ENCODE peak calls at places on chromosomes 12 and 14, in nine cellular contexts. T is lower leg skin, W is psoas muscle, Q is fibroblast of the aortic adventitia, X is HFFc6, N is H9, B is A549, K is astrocyte of the spinal cord, C is lower lobe of right lung. S is an unnamed sample.

GRCh38 chr12:11771356-11771755 is 121.9 kb downstream of the ETV6 start:
- DNase-seq in K (peak), Q (no peak), W (no peak), B (no peak), C (no peak), N (no peak), T (no peak), X (no peak), S (no peak)

GRCh38 chr14:79056879-79057278 is 886.7 kb downstream of the NRXN3 start:
- DNase-seq in C (no peak), Q (peak), N (no peak), T (no peak), K (peak), X (peak), W (no peak), B (no peak), S (no peak)

GRCh38 chr14:60300019-60300418 is 51.0 kb downstream of the PPM1A start:
- DNase-seq in C (no peak), Q (no peak), K (no peak), W (no peak), T (no peak), B (no peak), N (no peak), X (no peak), S (no peak)

GRCh38 chr12:132723015-132723763 is 12.5 kb downstream of the PGAM5 start:
- DNase-seq in T (no peak), X (peak), W (no peak), C (no peak), Q (no peak), N (no peak), B (no peak), K (peak), S (no peak)

GRCh38 chr12:122681814-122682213 is 21.3 kb downstream of the HCAR2 start:
- DNase-seq in Q (peak), W (no peak), B (no peak), C (no peak), T (no peak), K (peak), N (no peak), X (no peak), S (no peak)

GRCh38 chr14:58873228-58873953 is 235.6 kb downstream of the DACT1 start:
- DNase-seq in Q (no peak), B (no peak), W (no peak), C (no peak), K (no peak), N (no peak), X (no peak), T (no peak), S (no peak)

GRCh38 chr12:33041562-33041961 is 145.0 kb upstream of the PKP2 start:
- DNase-seq in W (no peak), T (no peak), B (no peak), N (no peak), K (no peak), Q (no peak), X (no peak), C (no peak), S (no peak)

GRCh38 chr12:98399532-98399931 is 115.9 kb upstream of the TMPO start:
- DNase-seq in C (no peak), B (peak), N (peak), T (no peak), X (peak), Q (peak), W (no peak), K (peak), S (no peak)

GRCh38 chr12:121248611-121249010 is 38.7 kb downstream of the P2RX4 start:
- DNase-seq in B (no peak), Q (no peak), C (no peak), X (no peak), K (no peak), W (no peak), T (no peak), N (no peak), S (no peak)

GRCh38 chr12:119603767-119604166 is 10.2 kb downstream of the TMEM233 start:
- DNase-seq in B (no peak), Q (peak), K (no peak), C (no peak), T (no peak), X (no peak), N (no peak), W (no peak), S (no peak)

GRCh38 chr14:95052016-95052585 is 105.2 kb downstream of the DICER1 start:
- DNase-seq in Q (no peak), T (no peak), N (peak), X (no peak), W (no peak), B (no peak), C (no peak), K (no peak), S (peak)

GRCh38 chr14:95811813-95812212 is 64.8 kb upstream of the TUNAR start:
- DNase-seq in X (no peak), N (no peak), K (no peak), W (no peak), C (no peak), Q (no peak), T (no peak), B (no peak), S (no peak)

GRCh38 chr12:109736552-109737108 is 23.0 kb downstream of the FAM222A start:
- DNase-seq in W (peak), K (peak), T (no peak), C (peak), Q (peak), X (peak), N (peak), B (no peak), S (peak)

GRCh38 chr12:56448860-56449621 is at the start of gene TIMELESS:
- DNase-seq in W (peak), T (peak), C (peak), K (peak), Q (peak), N (peak), B (peak), X (peak), S (peak)

GRCh38 chr12:45994736-45995135 is 4.4 kb upstream of the SCAF11 start:
- DNase-seq in W (no peak), N (no peak), C (no peak), Q (no peak), B (no peak), X (no peak), T (no peak), K (no peak), S (no peak)

GRCh38 chr12:110689601-110690430 is 901 bp upstream of the HVCN1 start:
- DNase-seq in W (peak), B (no peak), K (no peak), X (no peak), Q (peak), T (no peak), C (peak), N (peak), S (no peak)

GRCh38 chr14:64303471-64303917 is 9.3 kb upstream of the ESR2 start:
- DNase-seq in B (peak), X (peak), W (no peak), C (no peak), N (peak), Q (peak), K (peak), T (no peak), S (no peak)

GRCh38 chr12:102406033-102406584 is 74.3 kb downstream of the IGF1 start:
- DNase-seq in W (no peak), Q (peak), X (no peak), N (no peak), K (peak), B (no peak), T (peak), C (peak), S (no peak)

GRCh38 chr12:80925237-80925636 is 12.5 kb downstream of the LIN7A start:
- DNase-seq in C (no peak), N (no peak), X (peak), Q (no peak), T (no peak), B (no peak), W (no peak), K (no peak), S (no peak)

GRCh38 chr12:80925983-80926382 is 11.8 kb downstream of the LIN7A start:
- DNase-seq in T (no peak), X (no peak), N (no peak), W (no peak), K (no peak), Q (no peak), B (no peak), C (no peak), S (no peak)

GRCh38 chr12:80924437-80924836 is 13.3 kb downstream of the LIN7A start:
- DNase-seq in T (no peak), B (no peak), C (no peak), W (no peak), Q (no peak), X (no peak), N (no peak), K (no peak), S (no peak)
- TF ChIP-seq CTCF in T (no peak), B (no peak), C (no peak), W (no peak), Q (no peak), X (no peak), N (no peak), K (no peak), S (no peak)

GRCh38 chr12:62396750-62397149 is 69.9 kb upstream of the MON2 start:
- DNase-seq in Q (no peak), X (no peak), T (no peak), B (no peak), N (no peak), K (no peak), C (no peak), W (no peak), S (no peak)

GRCh38 chr12:62403031-62403430 is 63.6 kb upstream of the MON2 start:
- DNase-seq in B (no peak), Q (no peak), N (no peak), X (no peak), C (no peak), W (no peak), T (no peak), K (no peak), S (no peak)

GRCh38 chr12:62400135-62400534 is 66.5 kb upstream of the MON2 start:
- DNase-seq in T (no peak), N (no peak), C (no peak), Q (no peak), B (no peak), K (no peak), W (no peak), X (no peak), S (no peak)
- TF ChIP-seq CTCF in T (no peak), N (no peak), C (no peak), Q (no peak), B (no peak), K (no peak), W (no peak), X (no peak), S (no peak)

DNA sequence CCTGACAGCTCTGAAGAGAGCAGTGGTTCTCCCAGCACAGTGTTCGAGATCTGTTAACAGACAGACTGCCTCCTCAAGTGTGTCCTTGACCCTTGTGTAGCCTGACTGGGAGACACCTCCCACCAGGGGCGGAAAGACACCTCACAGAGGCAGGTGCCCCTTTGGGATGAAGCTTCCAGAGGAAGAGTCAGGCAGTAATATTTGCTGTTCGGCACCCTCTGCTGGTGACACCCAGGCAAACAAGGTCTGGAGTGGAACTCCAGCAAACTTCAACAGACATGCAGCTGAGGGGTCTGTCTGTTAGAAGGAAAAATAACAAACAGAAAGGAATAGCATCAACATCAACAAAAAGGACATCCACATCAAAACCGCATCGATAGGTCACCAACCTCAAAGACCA is 21.6 kb upstream of the ABCC9 start:
- DNase-seq in B (no peak), X (no peak), W (no peak), K (no peak), T (no peak), N (no peak), C (no peak), Q (no peak), S (no peak)
- TF ChIP-seq CTCF in B (no peak), X (no peak), W (no peak), K (no peak), T (no peak), N (peak), C (no peak), Q (no peak), S (no peak)

GRCh38 chr14:76312821-76313220 is 63.1 kb upstream of the ESRRB start:
- DNase-seq in X (no peak), W (no peak), B (no peak), N (no peak), T (no peak), Q (no peak), K (no peak), C (no peak), S (no peak)
- TF ChIP-seq CTCF in X (no peak), W (no peak), B (no peak), N (no peak), T (no peak), Q (no peak), K (no peak), C (no peak), S (no peak)

GRCh38 chr12:108689314-108690190 is 41.8 kb downstream of the CORO1C start:
- DNase-seq in K (peak), Q (peak), C (peak), W (no peak), T (peak), B (no peak), N (no peak), X (no peak), S (no peak)
- TF ChIP-seq CTCF in K (no peak), Q (no peak), C (peak), W (peak), T (no peak), B (no peak), N (no peak), X (peak), S (peak)

DNA sequence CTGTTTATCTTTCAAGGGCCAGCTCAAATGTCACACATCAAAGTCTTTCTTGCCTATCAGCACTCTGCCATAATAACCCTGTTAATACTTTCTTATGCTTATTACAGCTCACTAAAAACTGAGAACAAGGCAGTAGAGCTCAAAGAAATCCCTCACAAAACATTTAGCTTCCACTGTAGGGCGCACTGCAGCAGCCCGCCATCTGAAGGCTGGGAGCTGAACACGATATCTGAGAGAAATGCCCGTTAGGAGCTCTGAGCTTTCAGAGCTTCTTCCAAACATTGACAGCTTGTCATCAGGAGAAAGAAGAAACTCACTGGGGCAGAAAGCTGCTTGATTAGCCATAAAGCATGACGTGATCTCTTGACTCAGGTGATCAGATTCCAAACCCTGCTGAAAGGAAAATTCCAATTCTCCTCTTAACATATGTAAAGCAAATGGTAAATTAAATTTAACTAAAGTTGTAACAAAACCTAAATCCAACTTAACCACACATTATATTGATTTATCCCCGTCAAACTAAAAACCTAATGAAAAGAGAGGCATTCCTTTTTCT is 175.7 kb downstream of the C12orf50 start:
- DNase-seq in K (no peak), X (no peak), W (no peak), Q (no peak), B (no peak), T (no peak), C (no peak), N (peak), S (no peak)
- TF ChIP-seq CTCF in K (no peak), X (no peak), W (no peak), Q (no peak), B (no peak), T (no peak), C (no peak), N (peak), S (no peak)

DNA sequence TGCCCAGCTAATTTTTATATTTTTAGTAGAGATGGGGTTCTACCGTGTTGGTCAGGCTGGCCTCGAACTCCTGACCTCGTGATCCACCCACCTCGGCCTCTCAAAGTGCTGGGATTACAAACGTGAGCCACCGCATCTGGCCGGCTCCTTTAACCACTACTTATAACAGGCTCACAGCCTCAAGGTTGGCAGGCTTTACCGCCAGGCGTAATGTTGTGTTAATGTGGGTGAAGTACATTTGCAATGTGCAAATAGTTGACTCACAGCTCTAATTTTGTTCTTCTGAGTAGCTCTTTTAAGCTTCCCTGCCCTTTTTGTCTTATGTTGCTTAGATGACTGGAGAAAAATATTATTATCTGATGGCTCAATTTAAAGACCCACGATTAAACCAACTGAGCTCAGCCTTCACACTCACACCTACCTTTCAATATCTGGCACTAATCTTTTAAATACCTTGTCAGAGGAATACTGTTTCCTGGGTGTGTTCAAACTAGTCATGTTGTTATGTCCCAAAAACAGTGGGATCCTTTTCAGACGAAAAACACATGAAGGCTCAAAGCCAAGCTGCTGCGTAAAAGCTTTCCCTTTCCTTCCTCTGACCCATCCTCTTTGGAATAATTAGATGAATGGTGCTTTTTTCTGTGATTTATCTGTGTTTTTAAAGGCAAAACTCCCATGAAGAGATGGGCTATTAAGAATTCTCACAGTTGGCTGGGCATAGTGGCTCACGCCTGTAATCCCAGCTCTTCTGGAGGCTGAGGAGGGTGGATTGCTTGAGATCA is 57.2 kb upstream of the USP44 start:
- DNase-seq in N (peak), W (peak), K (peak), C (peak), X (peak), B (peak), T (peak), Q (peak), S (no peak)
- TF ChIP-seq CTCF in N (no peak), W (no peak), K (no peak), C (no peak), X (no peak), B (no peak), T (no peak), Q (no peak), S (peak)

DNA sequence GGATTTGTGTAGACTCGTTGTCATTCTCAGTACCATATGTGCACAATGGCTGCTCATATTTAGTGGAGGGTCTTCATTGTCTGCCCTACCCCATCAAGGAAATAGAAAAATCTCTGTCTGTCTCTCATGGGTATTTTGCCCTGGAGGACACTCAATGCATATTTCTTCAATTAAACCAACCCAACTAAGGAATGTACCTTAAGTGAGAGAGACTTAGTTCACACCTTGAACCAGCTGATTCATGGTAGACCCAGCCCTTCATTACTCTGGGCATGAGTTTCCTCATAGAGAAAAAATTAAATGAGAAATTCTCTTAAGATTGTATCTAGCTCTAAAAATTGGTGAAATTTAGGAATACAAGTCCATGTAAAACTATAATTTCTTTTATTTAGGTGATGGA is 107.1 kb upstream of the PLEKHG7 start:
- DNase-seq in T (no peak), W (no peak), K (no peak), Q (no peak), N (no peak), X (no peak), C (no peak), B (no peak), S (no peak)
- TF ChIP-seq CTCF in T (no peak), W (no peak), K (no peak), Q (no peak), N (no peak), X (no peak), C (no peak), B (no peak), S (no peak)

GRCh38 chr14:53462931-53463778 is 310.0 kb upstream of the DDHD1 start:
- DNase-seq in Q (no peak), C (peak), W (no peak), N (peak), T (no peak), K (no peak), X (no peak), B (no peak), S (no peak)
- TF ChIP-seq CTCF in Q (no peak), C (no peak), W (no peak), N (no peak), T (no peak), K (no peak), X (no peak), B (no peak), S (no peak)

GRCh38 chr14:106670006-106670405 is 1143.6 kb downstream of the TMEM121 start:
- DNase-seq in C (no peak), N (no peak), W (no peak), Q (no peak), T (no peak), K (no peak), B (no peak), X (no peak), S (no peak)
- TF ChIP-seq CTCF in C (no peak), N (no peak), W (no peak), Q (no peak), T (no peak), K (no peak), B (no peak), X (no peak), S (no peak)

S was measured in chondrocyte.